ENCODE peak calls at places on chromosome 15, in ten cellular contexts. F is IMR-90, Y is NB4, B is endothelial cell, K is neural crest cell, M is ovary, J is retinal pigment epithelial cell, H is coronary artery, L is endodermal cell, I is GM20000. S is an unnamed sample.

GRCh38 chr15:55770808-55771207 is 27.9 kb upstream of the PRTG start:
- DNase-seq in B (no peak), F (no peak), H (no peak), K (no peak), I (no peak), L (no peak), M (no peak), J (peak; percentile 27), Y (no peak), S (no peak)

GRCh38 chr15:32957219-32957618 is 237.3 kb downstream of the FMN1 start:
- DNase-seq in Y (no peak), J (no peak), L (no peak), F (no peak), H (no peak), B (no peak), K (no peak), M (no peak), I (no peak), S (no peak)

GRCh38 chr15:42730135-42730534 is 6.8 kb downstream of the CDAN1 start:
- DNase-seq in M (no peak), I (no peak), Y (peak; percentile 51), H (no peak), K (no peak), L (no peak), J (no peak), B (no peak), F (no peak), S (no peak)

GRCh38 chr15:70863450-70864218 is 9.7 kb upstream of the LARP6 start:
- DNase-seq in H (no peak), F (peak; percentile 92), I (no peak), M (no peak), J (peak; percentile 84), Y (no peak), L (no peak), K (no peak), B (no peak), S (peak; percentile 86)

GRCh38 chr15:95417761-95418160 is 912.7 kb upstream of the NR2F2 start:
- DNase-seq in K (no peak), Y (no peak), L (no peak), M (no peak), J (no peak), B (no peak), H (no peak), F (peak; percentile 36), I (no peak), S (peak; percentile 58)

GRCh38 chr15:57806003-57806402 is 99.5 kb downstream of the POLR2M start:
- DNase-seq in J (no peak), I (no peak), B (no peak), F (no peak), M (no peak), Y (no peak), K (no peak), L (no peak), H (no peak), S (no peak)

GRCh38 chr15:99305761-99306505 is 54.7 kb downstream of the LRRC28 start:
- DNase-seq in F (peak; percentile 87), Y (no peak), B (no peak), I (no peak), L (no peak), K (no peak), J (peak; percentile 98), H (peak; percentile 83), M (peak; percentile 55), S (peak; percentile 78)

GRCh38 chr15:70596354-70597055 is 166.9 kb downstream of the UACA start:
- DNase-seq in I (no peak), M (no peak), J (peak; percentile 62), B (no peak), Y (peak; percentile 84), F (peak; percentile 91), K (no peak), H (no peak), L (peak; percentile 35), S (peak; percentile 92)

GRCh38 chr15:85852969-85853368 is 58.2 kb upstream of the KLHL25 start:
- DNase-seq in H (no peak), K (no peak), Y (no peak), L (peak; percentile 24), M (no peak), F (no peak), B (no peak), I (no peak), J (no peak), S (no peak)

GRCh38 chr15:85859671-85860070 is 64.9 kb upstream of the KLHL25 start:
- DNase-seq in L (peak; percentile 41), F (no peak), I (no peak), H (no peak), K (no peak), Y (no peak), B (no peak), J (no peak), M (no peak), S (no peak)

GRCh38 chr15:85854345-85855097 is 59.8 kb upstream of the KLHL25 start:
- DNase-seq in B (peak; percentile 56), I (peak; percentile 71), Y (peak; percentile 71), H (no peak), L (peak; percentile 82), M (no peak), K (peak; percentile 49), F (peak; percentile 62), J (no peak), S (peak; percentile 77)

GRCh38 chr15:85860394-85861161 is 65.9 kb upstream of the KLHL25 start:
- DNase-seq in B (no peak), Y (no peak), H (no peak), F (no peak), I (no peak), M (no peak), K (no peak), J (no peak), L (peak; percentile 42), S (no peak)

DNA sequence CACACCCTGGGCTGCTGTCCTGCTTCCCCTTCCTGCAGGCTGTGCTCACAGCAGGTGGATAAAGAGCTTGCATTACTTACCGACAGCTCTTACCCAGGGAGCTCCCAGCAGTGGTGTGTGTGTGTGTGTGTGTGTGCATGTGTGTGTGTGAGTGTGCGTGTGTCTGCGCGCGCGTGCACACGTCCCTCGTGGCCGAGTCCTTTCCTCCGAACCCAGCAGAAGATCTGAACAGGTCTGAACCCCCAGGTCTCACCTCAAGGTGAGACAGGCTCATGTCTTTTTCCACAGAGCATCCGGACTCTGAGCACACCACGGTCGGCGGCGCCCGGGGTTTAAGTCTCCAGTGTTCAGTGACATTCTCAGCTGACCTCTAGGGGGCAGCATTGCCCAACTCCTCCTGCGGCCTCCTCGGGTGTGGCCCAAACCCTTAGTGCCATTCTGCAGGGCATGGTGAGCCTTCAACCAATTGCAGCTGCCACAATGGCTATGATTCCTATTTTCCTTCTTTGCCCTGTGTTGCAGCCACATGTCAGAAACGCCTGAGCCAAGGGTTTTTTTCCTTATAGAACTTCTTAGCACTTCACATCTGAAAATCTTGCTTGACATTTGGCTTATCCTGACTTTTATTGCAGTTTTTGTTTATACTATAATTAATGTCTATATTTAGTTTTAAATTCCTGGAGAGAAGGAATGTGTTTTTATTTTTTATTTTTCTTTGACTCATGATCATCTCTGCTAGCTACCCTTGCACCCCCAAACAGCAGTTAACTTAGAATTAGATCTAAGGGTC is 64.1 kb upstream of the KLHL25 start:
- DNase-seq in K (peak; percentile 84), F (peak; percentile 44), B (peak; percentile 82), J (no peak), H (no peak), L (peak; percentile 93), M (peak; percentile 18), Y (peak; percentile 77), I (peak; percentile 75), S (peak; percentile 72)
- TF ChIP-seq CTCF in K (peak; percentile 91), F (peak; percentile 62), B (peak; percentile 93), J (peak; percentile 79), H (peak; percentile 56), L (peak; percentile 94), M (no peak), Y (peak; percentile 79), I (peak; percentile 71), S (peak; percentile 83)

DNA sequence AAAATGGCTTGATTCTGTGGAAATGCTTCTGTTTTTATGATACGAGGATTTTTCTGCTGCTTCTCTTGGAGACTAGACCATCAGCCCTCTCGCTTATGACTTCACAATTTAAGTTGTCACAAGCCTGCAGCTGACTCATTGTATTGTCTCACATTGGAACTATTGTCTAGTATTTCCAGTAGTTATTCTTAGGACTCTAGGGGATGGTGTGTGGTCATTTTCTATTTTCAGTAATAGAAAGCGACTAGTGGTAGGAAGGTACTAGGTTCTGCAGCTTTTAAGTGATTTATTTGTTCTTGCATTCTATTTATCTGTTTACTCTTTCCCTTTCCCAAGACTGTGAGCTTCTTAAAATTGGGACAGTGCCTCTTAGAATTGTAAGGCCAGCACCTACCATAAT is 66.3 kb upstream of the CRTC3 start:
- DNase-seq in Y (peak; percentile 10), M (no peak), I (peak; percentile 24), H (no peak), F (peak; percentile 76), K (no peak), L (no peak), B (no peak), J (peak; percentile 72), S (peak; percentile 77)
- TF ChIP-seq CTCF in Y (no peak), M (no peak), I (no peak), H (no peak), F (no peak), K (no peak), L (no peak), B (no peak), J (no peak), S (no peak)

DNA sequence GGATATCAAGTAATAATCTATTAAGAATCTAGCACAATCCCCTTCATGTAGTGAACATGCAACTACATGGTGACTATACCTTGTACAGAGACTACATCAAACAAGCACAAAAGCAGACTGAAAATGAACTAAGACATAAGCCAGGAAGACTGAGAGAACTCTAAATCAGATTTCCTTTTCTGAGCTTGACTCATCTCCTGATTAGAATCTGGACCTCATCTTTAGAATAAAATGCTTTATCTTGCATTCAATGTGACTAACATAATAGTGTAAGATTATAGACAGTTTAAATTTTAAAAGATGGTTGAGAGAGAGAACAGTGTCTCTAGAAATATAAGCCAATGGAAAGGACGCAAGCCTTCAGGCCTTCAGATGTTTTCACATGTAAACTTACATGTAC is 17.5 kb upstream of the PKM start:
- DNase-seq in I (no peak), M (no peak), L (no peak), B (no peak), H (no peak), Y (no peak), K (no peak), F (no peak), J (no peak), S (no peak)
- TF ChIP-seq CTCF in I (no peak), M (no peak), L (no peak), B (no peak), H (no peak), Y (no peak), K (no peak), F (no peak), J (no peak), S (no peak)

DNA sequence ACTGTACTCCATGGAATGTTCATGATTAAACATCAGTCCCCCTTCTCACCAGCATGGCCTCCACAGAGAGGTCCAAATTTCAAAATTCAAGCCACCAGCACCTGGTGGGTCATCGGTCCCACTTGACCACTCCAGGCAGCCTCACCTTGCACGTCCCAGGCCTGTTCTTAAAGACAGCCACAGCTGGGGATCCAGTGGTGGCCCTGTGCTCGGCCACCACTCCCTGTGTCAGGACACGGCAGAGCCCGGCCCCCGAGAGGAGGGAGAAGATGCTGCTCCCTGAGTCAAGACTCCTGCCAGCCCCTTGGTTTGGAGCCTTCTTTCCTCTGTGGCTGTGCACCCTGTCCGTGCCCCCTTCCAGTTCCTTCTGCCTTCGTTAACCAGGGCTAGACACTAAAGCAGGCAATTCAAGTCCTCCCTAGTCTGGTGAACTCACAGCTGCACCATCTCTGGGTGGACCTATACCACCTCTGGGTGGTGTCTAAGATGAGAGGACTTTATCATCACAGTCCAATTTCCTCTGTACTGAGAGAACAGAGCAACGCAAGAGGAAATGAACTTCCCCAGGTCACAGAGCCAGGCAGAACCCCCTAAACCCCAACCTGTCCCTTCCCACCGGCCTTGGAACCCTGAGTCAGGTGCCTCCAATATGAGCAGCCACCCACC is 97.1 kb downstream of the MEGF11 start:
- DNase-seq in F (no peak), I (no peak), Y (no peak), J (no peak), K (no peak), H (no peak), M (no peak), B (no peak), L (no peak), S (no peak)
- TF ChIP-seq CTCF in F (no peak), I (no peak), Y (no peak), J (no peak), K (no peak), H (no peak), M (no peak), B (no peak), L (no peak), S (no peak)